ENCODE peak calls at places on chromosomes 13 and 19, in five cellular contexts. Z is heart right ventricle; T is NB4; O is CD8-positive, alpha-beta T cell; M is CD4-positive, CD25-positive, alpha-beta regulatory T cell. W is an unnamed sample.

GRCh38 chr19:38635483-38636399 is 11.7 kb upstream of the ACTN4 start:
- DNase-seq in Z (no peak), T (no peak), O (no peak), M (no peak), W (no peak)

GRCh38 chr13:33236021-33236420 is 49.5 kb downstream of the STARD13 start:
- DNase-seq in Z (no peak), T (no peak), O (no peak), M (no peak), W (no peak)

GRCh38 chr19:35750167-35750566 is 1.8 kb downstream of the LIN37 start:
- DNase-seq in Z (no peak), T (no peak), O (peak; percentile 7), M (no peak), W (no peak)

GRCh38 chr19:41701401-41702075 is 6.9 kb upstream of the CEACAM5 start:
- DNase-seq in Z (no peak), T (peak; percentile 39), O (no peak), M (no peak), W (no peak)

GRCh38 chr19:41991025-41991424 is 3.0 kb downstream of the ATP1A3 start:
- DNase-seq in Z (peak; percentile 79), T (no peak), O (no peak), M (no peak), W (no peak)

GRCh38 chr19:33664744-33665143 is 43.0 kb downstream of the CHST8 start:
- DNase-seq in Z (no peak), T (no peak), O (no peak), M (no peak), W (no peak)

GRCh38 chr19:8988204-8988603 is 22.0 kb downstream of the MUC16 start:
- DNase-seq in Z (no peak), T (peak; percentile 79), O (no peak), M (no peak), W (no peak)

GRCh38 chr13:25286308-25286968 is 850 bp downstream of the MTMR6 start:
- DNase-seq in Z (no peak), T (peak; percentile 67), O (peak; percentile 66), M (peak; percentile 64), W (no peak)

GRCh38 chr19:23404676-23405075 is 9.4 kb upstream of the ZNF91 start:
- DNase-seq in Z (no peak), T (no peak), O (no peak), M (no peak), W (no peak)

GRCh38 chr19:29831041-29831548 is 19.3 kb downstream of the CCNE1 start:
- DNase-seq in Z (no peak), T (no peak), O (peak; percentile 83), M (peak; percentile 81), W (no peak)

GRCh38 chr19:3743486-3743885 is 18.0 kb downstream of the APBA3 start:
- DNase-seq in Z (no peak), T (peak; percentile 53), O (no peak), M (no peak), W (no peak)

GRCh38 chr19:58586131-58586765 is 13.1 kb upstream of the MZF1 start:
- DNase-seq in Z (no peak), T (no peak), O (peak; percentile 10), M (no peak), W (no peak)

GRCh38 chr13:99320693-99321481 is 13.7 kb upstream of the GPR183 start:
- DNase-seq in Z (no peak), T (peak; percentile 73), O (peak; percentile 37), M (peak; percentile 68), W (peak; percentile 57)

GRCh38 chr19:10189631-10190425 is 4.9 kb downstream of the DNMT1 start:
- DNase-seq in Z (no peak), T (peak; percentile 68), O (no peak), M (no peak), W (no peak)

GRCh38 chr19:4866595-4867424 is 657 bp downstream of the PLIN3 start:
- DNase-seq in Z (peak; percentile 63), T (peak; percentile 76), O (peak; percentile 60), M (peak; percentile 21), W (no peak)

GRCh38 chr13:110425444-110425780 is 118.3 kb downstream of the COL4A2 start:
- DNase-seq in Z (no peak), T (no peak), O (no peak), M (no peak), W (no peak)

GRCh38 chr13:99704390-99704789 is 203.1 kb downstream of the TM9SF2 start:
- DNase-seq in Z (no peak), T (no peak), O (no peak), M (no peak), W (no peak)

GRCh38 chr13:71870036-71870435 is 3.0 kb upstream of the DACH1 start:
- DNase-seq in Z (no peak), T (no peak), O (no peak), M (no peak), W (no peak)
- H3K4me3 ChIP-seq in Z (no peak overlapping the region), T (no peak overlapping the region), O (no peak overlapping the region), M (no peak overlapping the region), W (no peak overlapping the region)

GRCh38 chr19:17266589-17266974 is 661 bp upstream of the BABAM1 start:
- DNase-seq in Z (no peak), T (peak; percentile 33), O (no peak), M (no peak), W (no peak)
- H3K4me3 ChIP-seq in Z (no peak overlapping the region), T (no peak overlapping the region), O (no peak overlapping the region), M (peak overlapping the region; percentile 55), W (no peak overlapping the region)

DNA sequence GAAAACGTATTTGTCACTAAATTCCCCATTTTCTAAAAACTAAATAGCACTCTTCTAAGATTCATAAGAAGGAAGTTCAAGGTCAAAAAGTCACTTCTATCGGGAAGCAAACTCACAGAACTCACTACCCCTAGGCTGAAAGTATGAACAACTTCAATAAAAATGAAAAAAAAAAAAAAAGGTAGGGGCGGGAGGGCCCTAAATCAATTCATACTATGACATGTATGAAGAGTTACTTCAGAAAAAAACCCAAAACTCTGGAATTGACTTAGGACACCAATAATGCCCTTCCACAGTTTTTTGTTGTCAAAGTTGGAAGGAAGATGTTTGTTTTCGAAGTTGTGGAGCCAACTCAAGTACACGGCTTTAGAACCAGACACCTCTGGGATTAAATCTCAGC is 1.1 kb downstream of the SUCLA2 start:
- DNase-seq in Z (no peak), T (no peak), O (no peak), M (no peak), W (no peak)
- H3K4me3 ChIP-seq in Z (peak overlapping the region; percentile 97), T (peak overlapping the region; percentile 97), O (peak overlapping the region; percentile 99), M (peak overlapping the region; percentile 90), W (peak overlapping the region; percentile 97)

GRCh38 chr13:69683921-69684663 is 423.5 kb upstream of the ATXN8OS start:
- DNase-seq in Z (no peak), T (no peak), O (no peak), M (no peak), W (no peak)
- H3K4me3 ChIP-seq in Z (no peak overlapping the region), T (no peak overlapping the region), O (no peak overlapping the region), M (no peak overlapping the region), W (no peak overlapping the region)

GRCh38 chr19:45439190-45439568 is 15.5 kb upstream of the ERCC1 start:
- DNase-seq in Z (no peak), T (no peak), O (no peak), M (no peak), W (no peak)
- H3K4me3 ChIP-seq in Z (peak overlapping the region; percentile 71), T (peak overlapping the region; percentile 34), O (peak overlapping the region; percentile 71), M (peak overlapping the region; percentile 9), W (peak overlapping the region; percentile 59)

W was measured in skeletal muscle cell.